ENCODE peak calls at places on chromosomes 13 and 19, in ten cellular contexts. B is progenitor cell of endocrine pancreas; E is effector CD4-positive, alpha-beta T cell; X is GM12891; A is AG09319; G is SHP77 treated with DMSO at 0.1 percent for 48 hours; Q is B cell; R is midbrain; M is ACHN; N is psoas muscle. S is an unnamed sample.

GRCh38 chr13:48739346-48740037 is 85.8 kb downstream of the CYSLTR2 start:
- DNase-seq in G (no peak), B (no peak), E (no peak), M (no peak), A (no peak), X (no peak), Q (no peak), R (no peak), N (no peak), S (no peak)

GRCh38 chr13:113586661-113587479 is 2.3 kb downstream of the TFDP1 start:
- DNase-seq in A (no peak), R (no peak), G (no peak), Q (no peak), X (no peak), B (no peak), E (no peak), N (no peak), M (no peak), S (no peak)

GRCh38 chr19:49301866-49302252 is 23.1 kb downstream of the SLC6A16 start:
- DNase-seq in B (no peak), R (no peak), G (no peak), Q (no peak), X (no peak), M (no peak), N (no peak), E (no peak), A (no peak), S (no peak)

GRCh38 chr13:111904701-111905608 is 162.0 kb upstream of the SOX1 start:
- DNase-seq in A (no peak), R (no peak), B (no peak), M (no peak), G (no peak), N (no peak), Q (no peak), E (no peak), X (no peak), S (no peak)

GRCh38 chr13:46495647-46496046 is 57.3 kb upstream of the LRCH1 start:
- DNase-seq in E (no peak), R (no peak), Q (no peak), N (no peak), B (no peak), G (no peak), M (no peak), X (no peak), A (no peak), S (no peak)

GRCh38 chr19:40831502-40832430 is 18.5 kb downstream of the CYP2A6 start:
- DNase-seq in E (no peak), Q (no peak), A (peak), X (no peak), R (no peak), N (no peak), M (no peak), G (no peak), B (no peak), S (no peak)

GRCh38 chr13:113863511-113864302 is at the start of gene GAS6:
- DNase-seq in X (peak), M (peak), R (peak), G (no peak), A (no peak), Q (peak), E (no peak), N (peak), B (peak), S (peak)

GRCh38 chr13:114019367-114019766 is 45.5 kb upstream of the C13orf46 start:
- DNase-seq in G (peak), X (peak), M (no peak), N (peak), Q (peak), A (no peak), R (no peak), E (no peak), B (no peak), S (peak)

GRCh38 chr13:66663206-66663605 is 566.9 kb downstream of the PCDH9 start:
- DNase-seq in E (no peak), X (no peak), R (no peak), Q (no peak), A (no peak), M (no peak), G (no peak), N (no peak), B (no peak), S (no peak)

GRCh38 chr19:14021474-14021873 is 6.5 kb upstream of the RLN3 start:
- DNase-seq in E (no peak), G (no peak), Q (no peak), N (no peak), M (no peak), R (no peak), B (no peak), A (no peak), X (no peak), S (no peak)

GRCh38 chr19:18558595-18558994 is 925 bp downstream of the KXD1 start:
- DNase-seq in N (no peak), A (no peak), M (no peak), Q (no peak), G (no peak), E (no peak), X (no peak), R (no peak), B (no peak), S (no peak)

GRCh38 chr13:113990321-113990837 is 16.5 kb upstream of the C13orf46 start:
- DNase-seq in M (no peak), E (no peak), Q (no peak), B (no peak), A (no peak), N (no peak), X (no peak), G (no peak), R (no peak), S (no peak)

GRCh38 chr13:101751488-101751887 is 299.0 kb downstream of the ITGBL1 start:
- DNase-seq in X (no peak), R (no peak), B (no peak), Q (no peak), N (no peak), E (no peak), M (no peak), G (peak), A (peak), S (no peak)

GRCh38 chr13:76829572-76830327 is 56.5 kb downstream of the KCTD12 start:
- DNase-seq in Q (no peak), R (no peak), A (no peak), N (peak), B (no peak), G (no peak), M (no peak), X (no peak), E (no peak), S (no peak)

GRCh38 chr13:104171132-104171531 is 1104.9 kb upstream of the SLC10A2 start:
- DNase-seq in M (no peak), E (no peak), X (no peak), R (no peak), Q (no peak), B (no peak), A (no peak), G (peak), N (no peak), S (no peak)

GRCh38 chr13:27280009-27280646 is 9.5 kb downstream of the RASL11A start:
- DNase-seq in X (no peak), B (no peak), G (no peak), E (no peak), R (no peak), A (no peak), N (no peak), Q (no peak), M (no peak), S (no peak)

GRCh38 chr13:30340367-30341184 is 33.2 kb upstream of the KATNAL1 start:
- DNase-seq in M (peak), R (no peak), A (peak), Q (no peak), B (no peak), E (no peak), N (peak), G (no peak), X (no peak), S (no peak)

GRCh38 chr19:16739546-16739945 is 19.9 kb downstream of the NWD1 start:
- DNase-seq in R (no peak), M (no peak), B (no peak), X (no peak), N (no peak), E (no peak), Q (no peak), G (no peak), A (no peak), S (no peak)

GRCh38 chr19:11659612-11660011 is 62.3 kb downstream of the ZNF627 start:
- DNase-seq in M (peak), G (no peak), X (no peak), Q (no peak), E (no peak), N (no peak), A (no peak), R (peak), B (no peak), S (no peak)

GRCh38 chr13:111516712-111517640 is 196.5 kb downstream of the TEX29 start:
- DNase-seq in R (no peak), N (no peak), G (peak), E (no peak), A (no peak), M (no peak), B (no peak), Q (no peak), X (no peak), S (no peak)

GRCh38 chr13:40230833-40231266 is 435.6 kb downstream of the FOXO1 start:
- DNase-seq in M (peak), G (no peak), R (no peak), A (no peak), B (no peak), X (no peak), N (no peak), E (no peak), Q (no peak), S (no peak)

GRCh38 chr13:106277483-106278154 is 257.8 kb downstream of the EFNB2 start:
- DNase-seq in M (no peak), X (no peak), B (no peak), G (no peak), E (no peak), R (no peak), A (no peak), N (no peak), Q (no peak), S (no peak)

GRCh38 chr13:112077729-112078128 is 10.8 kb downstream of the SOX1 start:
- DNase-seq in Q (no peak), N (no peak), B (no peak), E (no peak), X (no peak), A (no peak), M (no peak), R (no peak), G (no peak), S (no peak)

S was measured in naive thymus-derived CD4-positive, alpha-beta T cell.